ENCODE peak calls at places on chromosomes 12 and 14, in five cellular contexts. A is IMR-90, V is NCI-H2081, D is T-helper 1 cell, S is iPS DF 6.9. I is an unnamed sample.

GRCh38 chr14:76870146-76870545 is 43.9 kb downstream of the LRRC74A start:
- DNase-seq in A (no peak), V (no peak), D (no peak), S (no peak), I (no peak)

GRCh38 chr14:90696728-90697127 is 119.5 kb downstream of the TTC7B start:
- DNase-seq in A (no peak), V (no peak), D (no peak), S (no peak), I (no peak)

GRCh38 chr12:85007836-85008235 is 28.2 kb downstream of the TSPAN19 start:
- DNase-seq in A (peak), V (no peak), D (no peak), S (no peak), I (no peak)

GRCh38 chr12:16555630-16556029 is 50.3 kb downstream of the LMO3 start:
- DNase-seq in A (peak), V (no peak), D (no peak), S (no peak), I (no peak)

GRCh38 chr12:121404734-121405133 is 4.8 kb downstream of the RNF34 start:
- DNase-seq in A (no peak), V (peak), D (no peak), S (no peak), I (no peak)

GRCh38 chr14:32512813-32513212 is 183.7 kb downstream of the AKAP6 start:
- DNase-seq in A (no peak), V (no peak), D (no peak), S (no peak), I (no peak)

GRCh38 chr12:31797230-31797872 is 68.5 kb upstream of the AMN1 start:
- DNase-seq in A (no peak), V (no peak), D (no peak), S (no peak), I (no peak)

GRCh38 chr12:90280564-90281058 is 572.0 kb upstream of the ATP2B1 start:
- DNase-seq in A (no peak), V (no peak), D (no peak), S (no peak), I (no peak)